ENCODE peak calls at places on chromosomes 16 and 17, in eight cellular contexts. J is colonic mucosa, L is tibial nerve, O is breast epithelium, Q is left ventricle myocardium inferior, M is tibial artery, V is BJ, F is heart left ventricle. T is an unnamed sample.

GRCh38 chr17:80817861-80818260 is 173.8 kb upstream of the CHMP6 start:
- DNase-seq in F (no peak), Q (no peak), L (no peak), J (no peak), V (no peak), M (no peak), O (no peak), T (no peak)

GRCh38 chr17:37048806-37049205 is 100.1 kb downstream of the AATF start:
- DNase-seq in M (no peak), O (no peak), Q (no peak), F (no peak), J (no peak), V (no peak), L (no peak), T (no peak)

GRCh38 chr17:13749566-13750235 is 148.0 kb upstream of the HS3ST3A1 start:
- DNase-seq in O (no peak), M (no peak), V (no peak), Q (no peak), F (no peak), J (no peak), L (no peak), T (no peak)

GRCh38 chr16:56525154-56525720 is 5.4 kb upstream of the BBS2 start:
- DNase-seq in F (no peak), M (no peak), V (peak), J (no peak), L (no peak), Q (no peak), O (no peak), T (no peak)

GRCh38 chr16:31853300-31853699 is 20.3 kb upstream of the ZNF267 start:
- DNase-seq in V (no peak), J (no peak), L (no peak), Q (no peak), O (no peak), F (no peak), M (no peak), T (no peak)

GRCh38 chr16:28166394-28167208 is 45.2 kb downstream of the XPO6 start:
- DNase-seq in V (no peak), M (no peak), J (no peak), L (no peak), F (no peak), Q (no peak), O (no peak), T (peak)

GRCh38 chr17:41167561-41167960 is 460 bp downstream of the KRTAP4-3 start:
- DNase-seq in V (no peak), Q (no peak), F (no peak), M (no peak), L (no peak), J (no peak), O (no peak), T (no peak)

GRCh38 chr17:81096741-81097133 is 61.8 kb downstream of the BAIAP2 start:
- DNase-seq in J (no peak), F (no peak), L (no peak), V (no peak), Q (no peak), M (no peak), O (no peak), T (no peak)

GRCh38 chr16:23519282-23519681 is 9.0 kb upstream of the GGA2 start:
- DNase-seq in Q (no peak), F (no peak), O (no peak), V (no peak), M (no peak), L (no peak), J (no peak), T (no peak)

GRCh38 chr17:21173543-21173942 is 40.4 kb downstream of the TMEM11 start:
- DNase-seq in J (no peak), F (no peak), M (no peak), Q (no peak), L (no peak), V (no peak), O (no peak), T (no peak)

GRCh38 chr17:5775098-5775497 is 190.8 kb upstream of the NLRP1 start:
- DNase-seq in Q (no peak), V (no peak), O (no peak), L (no peak), F (no peak), J (no peak), M (no peak), T (no peak)

GRCh38 chr17:53950207-53950857 is 127.6 kb downstream of the KIF2B start:
- DNase-seq in J (no peak), L (no peak), V (no peak), M (no peak), F (no peak), O (no peak), Q (no peak), T (no peak)

GRCh38 chr16:919658-920631 is 50.8 kb downstream of the LMF1 start:
- DNase-seq in F (no peak), J (no peak), O (no peak), M (no peak), Q (peak), L (no peak), V (peak), T (no peak)

GRCh38 chr16:46765050-46765449 is 16.9 kb upstream of the MYLK3 start:
- DNase-seq in J (no peak), Q (no peak), M (no peak), L (no peak), V (no peak), F (no peak), O (no peak), T (no peak)

GRCh38 chr16:83102336-83102735 is 475.6 kb downstream of the CDH13 start:
- DNase-seq in Q (no peak), V (no peak), L (no peak), O (no peak), J (no peak), M (no peak), F (no peak), T (no peak)

GRCh38 chr16:64159986-64160385 is 961.9 kb downstream of the CDH11 start:
- DNase-seq in L (no peak), J (no peak), M (no peak), O (no peak), V (no peak), F (no peak), Q (no peak), T (no peak)

GRCh38 chr17:72760368-72760767 is 332.1 kb downstream of the SLC39A11 start:
- DNase-seq in Q (no peak), O (no peak), L (no peak), V (no peak), M (no peak), F (no peak), J (no peak), T (no peak)

GRCh38 chr17:4744999-4745969 is 5.6 kb upstream of the CXCL16 start:
- DNase-seq in F (no peak), Q (no peak), J (no peak), M (no peak), V (no peak), O (no peak), L (no peak), T (no peak)

GRCh38 chr16:85613609-85614337 is 651 bp downstream of the GSE1 start:
- DNase-seq in M (peak), J (peak), O (peak), V (no peak), F (peak), L (peak), Q (peak), T (no peak)

GRCh38 chr17:36752096-36752888 is 150.9 kb downstream of the MRM1 start:
- DNase-seq in Q (no peak), F (no peak), V (no peak), L (no peak), J (peak), M (no peak), O (no peak), T (no peak)

DNA sequence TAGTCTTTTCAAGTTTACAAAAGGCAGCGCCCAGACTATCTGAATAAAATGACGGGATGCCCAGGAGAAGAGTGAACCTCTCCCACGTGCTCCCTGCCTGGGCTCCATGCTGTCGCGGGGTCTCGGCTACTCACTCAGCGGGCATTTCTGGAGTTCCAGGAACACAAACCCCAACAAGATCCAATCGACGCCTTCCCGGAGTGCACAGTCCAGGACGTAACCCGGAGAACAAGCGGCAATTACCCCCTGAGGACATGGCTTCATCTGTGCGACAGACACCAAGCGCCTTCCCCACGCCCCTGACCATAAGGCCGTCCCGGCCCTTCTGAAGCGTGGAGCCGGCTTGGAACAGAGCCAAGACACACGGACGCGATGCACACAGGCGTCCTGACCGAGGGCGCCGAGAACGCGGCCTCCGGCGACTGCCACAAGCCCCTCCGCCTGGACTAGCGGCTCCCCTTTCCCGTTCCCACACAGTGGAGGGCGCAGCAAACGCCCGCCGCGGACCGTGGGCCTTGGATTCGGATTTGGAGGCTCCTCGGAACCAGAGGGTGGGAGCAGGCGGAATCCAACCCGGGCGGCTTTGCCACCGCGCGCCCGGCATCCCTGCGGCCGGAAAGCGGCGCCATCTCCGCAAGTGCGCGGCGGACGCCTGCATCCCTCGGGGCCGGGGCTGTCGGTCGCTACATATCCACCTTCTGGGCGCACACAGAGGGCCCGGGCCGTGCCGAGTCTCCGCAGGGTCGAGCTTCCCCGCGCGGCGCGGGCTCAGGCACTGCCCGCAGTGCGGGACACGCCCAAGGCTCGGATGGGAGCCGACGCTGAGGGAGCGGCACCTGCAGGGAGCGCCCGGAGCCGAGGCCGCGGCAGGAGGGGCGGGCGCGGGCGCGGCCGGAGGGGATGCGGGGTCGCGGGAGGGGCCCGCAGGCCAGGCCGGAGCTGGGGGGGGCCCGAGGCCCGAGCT is 725 bp downstream of the ABCA3 start:
- DNase-seq in L (no peak), J (peak), V (no peak), F (peak), M (peak), Q (peak), O (no peak), T (no peak)
- TF ChIP-seq CTCF in L (no peak), J (no peak), V (peak), F (no peak), M (no peak), Q (no peak), O (no peak), T (no peak)

DNA sequence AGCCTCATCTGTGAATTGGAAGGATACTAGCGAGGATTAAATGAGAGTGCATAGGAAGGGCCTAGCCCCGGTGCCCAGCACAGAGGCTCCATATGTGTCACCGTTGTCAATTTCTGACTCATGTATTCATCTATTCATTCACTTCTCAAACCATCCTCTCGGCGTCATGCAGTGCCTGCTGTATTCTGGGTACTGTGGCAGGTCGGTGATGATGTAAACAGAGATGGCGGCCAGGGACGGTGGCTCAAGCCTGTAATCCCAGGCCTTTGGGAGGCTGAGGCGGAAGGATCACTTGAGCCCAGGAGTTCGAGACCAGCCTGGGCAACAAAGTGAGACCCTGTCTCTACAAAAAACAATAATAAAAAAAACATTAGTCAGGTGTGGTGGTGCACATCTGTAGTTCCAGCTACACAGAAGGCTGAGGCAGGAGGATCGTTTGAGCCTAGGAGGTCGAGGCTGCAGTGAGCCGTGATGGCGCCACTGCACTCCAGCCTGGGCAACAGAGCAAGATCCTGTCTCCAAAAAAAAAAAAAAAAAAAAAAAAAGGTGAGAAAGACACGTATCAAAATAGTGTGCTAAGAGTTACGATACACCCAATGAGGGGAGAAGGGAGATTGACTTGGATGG is 4.3 kb upstream of the PPP1R1B start:
- DNase-seq in J (no peak), M (no peak), V (no peak), Q (no peak), F (no peak), O (no peak), L (no peak), T (no peak)
- H3K4me3 ChIP-seq in J (no peak), M (no peak), V (no peak), Q (no peak), F (no peak), O (no peak), L (no peak), T (no peak)

GRCh38 chr16:11259655-11260595 is 3.9 kb upstream of the SOCS1 start:
- DNase-seq in F (no peak), J (no peak), L (no peak), M (no peak), V (no peak), Q (no peak), O (no peak), T (no peak)
- TF ChIP-seq CTCF in F (no peak), J (no peak), L (no peak), M (no peak), V (no peak), Q (no peak), O (no peak), T (no peak)

GRCh38 chr16:49779979-49780378 is 75.9 kb downstream of the ZNF423 start:
- DNase-seq in O (no peak), F (no peak), Q (no peak), M (no peak), V (no peak), L (no peak), J (no peak), T (no peak)
- H3K4me3 ChIP-seq in O (no peak), F (no peak), Q (no peak), M (no peak), V (no peak), L (no peak), J (no peak), T (no peak)

DNA sequence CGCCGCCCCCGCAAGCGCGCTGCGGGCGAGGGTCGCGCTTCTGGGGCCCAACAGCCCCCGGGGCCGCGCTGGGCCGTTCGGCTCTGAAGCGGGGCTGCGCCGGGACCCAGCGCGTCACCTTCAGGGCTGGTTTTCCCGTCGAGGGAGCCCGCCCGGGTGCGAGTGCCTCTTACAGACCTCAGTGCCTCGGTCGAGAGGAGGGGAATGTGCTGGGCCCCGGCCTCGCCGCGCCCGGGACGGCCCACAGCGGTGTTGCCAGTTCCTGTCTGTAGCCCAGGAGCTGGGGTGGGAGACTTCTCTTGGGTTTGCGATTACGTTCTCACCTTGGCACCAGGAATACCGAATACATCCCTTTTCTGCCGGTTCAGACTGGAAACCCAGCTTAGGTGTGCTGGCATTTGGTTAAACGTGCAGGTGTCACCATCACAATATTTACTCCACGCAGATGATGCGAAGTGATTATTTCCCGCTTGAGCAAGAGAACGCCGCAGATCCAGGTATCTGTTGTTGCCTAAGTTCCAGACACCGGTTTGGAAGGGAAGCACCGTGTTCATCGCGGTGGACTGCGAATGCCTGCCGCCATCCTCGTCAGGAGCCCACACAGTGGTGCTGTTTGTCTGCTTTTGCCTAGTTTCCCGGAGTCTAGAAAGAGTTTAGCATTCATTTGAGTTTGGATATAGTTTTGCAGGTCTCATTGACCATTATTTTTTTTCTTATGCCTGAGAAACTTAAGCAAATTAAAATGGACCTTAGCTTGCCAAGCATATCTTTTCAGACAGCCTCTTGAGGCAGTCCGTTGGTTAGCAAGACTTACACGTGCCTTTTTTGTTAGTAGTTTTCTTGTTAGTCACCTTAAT is 915 bp downstream of the MAP1LC3B start:
- DNase-seq in O (peak), F (no peak), V (no peak), J (peak), M (peak), Q (peak), L (no peak), T (no peak)
- TF ChIP-seq CTCF in O (no peak), F (peak), V (peak), J (no peak), M (peak), Q (peak), L (peak), T (peak)